ENCODE peak calls at places on chromosomes 1 and 21, in five cellular contexts. O is AG09309, V is EH, W is KBM-7, E is T47D. A is an unnamed sample.

GRCh38 chr1:169692766-169693460 is 18.5 kb downstream of the SELL start:
- DNase-seq in E (no peak), O (no peak), W (no peak), V (no peak), A (no peak)

GRCh38 chr21:37452222-37452621 is 85.6 kb downstream of the DYRK1A start:
- DNase-seq in O (peak), E (no peak), W (no peak), V (peak), A (no peak)

GRCh38 chr1:108043712-108044111 is 78.7 kb upstream of the VAV3 start:
- DNase-seq in O (no peak), W (peak), V (no peak), E (no peak), A (no peak)

GRCh38 chr1:156895408-156895874 is 1.9 kb downstream of the PEAR1 start:
- DNase-seq in E (no peak), V (peak), O (no peak), W (no peak), A (no peak)

GRCh38 chr1:223706077-223706988 is 6.0 kb upstream of the CAPN2 start:
- DNase-seq in W (no peak), E (peak), V (peak), O (no peak), A (no peak)

GRCh38 chr1:31152181-31152768 is 86.8 kb upstream of the PUM1 start:
- DNase-seq in V (peak), W (peak), O (peak), E (no peak), A (peak)

GRCh38 chr1:8962812-8963669 is 17.4 kb downstream of the CA6 start:
- DNase-seq in O (no peak), E (peak), W (peak), V (peak), A (peak)

GRCh38 chr1:25105836-25106235 is 126.5 kb downstream of the SYF2 start:
- DNase-seq in E (no peak), O (no peak), W (no peak), V (no peak), A (no peak)

GRCh38 chr1:165659581-165659895 is 28.5 kb downstream of the MGST3 start:
- DNase-seq in O (no peak), W (no peak), V (peak), E (no peak), A (no peak)

GRCh38 chr21:45026833-45027232 is 47.5 kb upstream of the ADARB1 start:
- DNase-seq in V (no peak), W (no peak), E (no peak), O (no peak), A (no peak)

GRCh38 chr1:23521588-23521987 is 9.4 kb downstream of the E2F2 start:
- DNase-seq in W (no peak), O (no peak), V (no peak), E (no peak), A (peak)

GRCh38 chr21:40074710-40075109 is 207.5 kb downstream of the PCP4 start:
- DNase-seq in W (no peak), E (peak), V (no peak), O (no peak), A (no peak)

GRCh38 chr21:34984356-34984755 is 64.7 kb downstream of the RUNX1 start:
- DNase-seq in E (no peak), O (no peak), W (no peak), V (no peak), A (no peak)